ENCODE peak calls at places on chromosomes 3 and 15, in eight cellular contexts. G, P, E, V, M, N, S and C are unnamed samples.

GRCh38 chr3:127177226-127177625 is 15.7 kb upstream of the PRR23E start:
- DNase-seq in G (no peak), E (peak; percentile 17), M (no peak), P (no peak), V (no peak), N (no peak), S (no peak), C (no peak)

GRCh38 chr3:193593666-193594025 is 638 bp downstream of the OPA1 start:
- DNase-seq in N (peak; percentile 22), P (no peak), V (no peak), S (peak; percentile 1), G (peak; percentile 63), M (no peak), E (peak; percentile 7), C (no peak)

GRCh38 chr3:53845103-53845880 is 927 bp downstream of the CHDH start:
- DNase-seq in G (no peak), P (no peak), V (no peak), E (peak; percentile 62), S (no peak), N (peak; percentile 84), M (peak; percentile 30), C (no peak)

GRCh38 chr3:187085933-187086332 is 53.4 kb downstream of the RPL39L start:
- DNase-seq in S (no peak), E (no peak), G (no peak), N (no peak), V (no peak), P (no peak), M (no peak), C (no peak)

GRCh38 chr15:68412218-68412617 is 19.7 kb downstream of the ITGA11 start:
- DNase-seq in V (no peak), P (no peak), G (no peak), N (no peak), E (no peak), S (no peak), M (no peak), C (no peak)

GRCh38 chr15:28021281-28022039 is 77.7 kb downstream of the OCA2 start:
- DNase-seq in M (peak; percentile 83), P (no peak), S (no peak), E (peak; percentile 75), V (peak; percentile 95), G (peak; percentile 75), N (peak; percentile 88), C (no peak)

GRCh38 chr3:82088749-82089148 is 327.3 kb upstream of the GBE1 start:
- DNase-seq in P (no peak), V (no peak), M (peak; percentile 22), S (no peak), N (no peak), E (no peak), G (peak; percentile 23), C (no peak)

GRCh38 chr3:128794788-128795649 is 69.0 kb downstream of the RAB7A start:
- DNase-seq in M (peak; percentile 84), P (no peak), E (peak; percentile 54), S (no peak), G (peak; percentile 86), V (peak; percentile 3), N (peak; percentile 87), C (peak; percentile 19)

GRCh38 chr15:48449734-48450133 is 118.5 kb downstream of the DUT start:
- DNase-seq in G (no peak), E (no peak), M (peak; percentile 34), P (no peak), S (no peak), V (no peak), N (no peak), C (no peak)

GRCh38 chr3:111541911-111542483 is at the start of gene CD96:
- DNase-seq in S (peak; percentile 25), P (no peak), E (no peak), N (no peak), G (no peak), M (no peak), V (no peak), C (no peak)

GRCh38 chr15:28955160-28955502 is 69.4 kb downstream of the APBA2 start:
- DNase-seq in S (no peak), E (no peak), P (no peak), G (peak; percentile 14), N (no peak), V (peak; percentile 42), M (no peak), C (no peak)

GRCh38 chr15:70001859-70002258 is 95.9 kb downstream of the TLE3 start:
- DNase-seq in E (no peak), G (no peak), S (no peak), M (no peak), P (no peak), N (no peak), V (no peak), C (no peak)

GRCh38 chr3:111971533-111971932 is 7.3 kb upstream of the ABHD10 start:
- DNase-seq in S (no peak), N (no peak), G (no peak), V (no peak), E (no peak), P (no peak), M (no peak), C (peak; percentile 43)

GRCh38 chr15:68885070-68885469 is 45.3 kb upstream of the SPESP1 start:
- DNase-seq in G (no peak), V (no peak), S (no peak), E (no peak), N (peak; percentile 52), M (no peak), P (no peak), C (no peak)

GRCh38 chr3:189646902-189647542 is 15.8 kb downstream of the TP63 start:
- DNase-seq in N (no peak), S (no peak), M (no peak), P (no peak), V (no peak), E (no peak), G (no peak), C (no peak)

GRCh38 chr15:35774653-35775052 is 228.7 kb upstream of the DPH6 start:
- DNase-seq in P (no peak), N (no peak), M (no peak), V (no peak), S (no peak), E (no peak), G (no peak), C (no peak)

GRCh38 chr3:52763466-52763865 is 7.3 kb downstream of the NEK4 start:
- DNase-seq in M (no peak), V (no peak), N (no peak), P (no peak), G (no peak), S (no peak), E (no peak), C (no peak)

GRCh38 chr3:148861277-148861869 is 3.7 kb upstream of the CPA3 start:
- DNase-seq in E (peak; percentile 50), G (peak; percentile 75), V (no peak), S (no peak), M (peak; percentile 70), P (no peak), N (peak; percentile 50), C (peak; percentile 6)

GRCh38 chr15:53843869-53844569 is 84.6 kb upstream of the WDR72 start:
- DNase-seq in M (no peak), P (no peak), S (no peak), N (no peak), G (no peak), V (no peak), E (peak; percentile 1), C (no peak)

GRCh38 chr3:4898454-4899313 is 80.6 kb upstream of the BHLHE40 start:
- DNase-seq in N (no peak), G (no peak), P (no peak), E (no peak), V (no peak), M (no peak), S (no peak), C (no peak)

GRCh38 chr3:64131755-64132154 is 93.5 kb downstream of the PRICKLE2 start:
- DNase-seq in V (no peak), S (no peak), E (no peak), P (no peak), M (no peak), G (no peak), N (no peak), C (no peak)